ENCODE peak calls at places on chromosomes 13 and 19, in four cellular contexts. C is pancreas, X is HCT116, N is PC-3. G is an unnamed sample. For H3K4me1, the result is how much of the 10 kb centered on the place peaks cover.

GRCh38 chr19:34075661-34076091 is 96.6 kb upstream of the LSM14A start:
- DNase-seq in N (peak), X (no peak), C (no peak), G (no peak)

GRCh38 chr13:71861769-71862168 is 5.2 kb downstream of the DACH1 start:
- DNase-seq in C (no peak), N (no peak), X (no peak), G (no peak)

GRCh38 chr19:1453525-1454371 is 3.8 kb downstream of the APC2 start:
- DNase-seq in X (no peak), N (peak), C (peak), G (no peak)

GRCh38 chr19:18932216-18932841 is 8.7 kb downstream of the HOMER3 start:
- DNase-seq in N (peak), C (peak), X (peak), G (peak)

GRCh38 chr19:33293255-33294057 is 8.9 kb downstream of the CEBPA start:
- DNase-seq in C (no peak), X (no peak), N (peak), G (no peak)

GRCh38 chr19:46614114-46614701 is 10.7 kb downstream of the PTGIR start:
- DNase-seq in X (peak), C (peak), N (peak), G (peak)

GRCh38 chr13:89982406-89983085 is 1364.9 kb upstream of the MIR17HG start:
- DNase-seq in C (no peak), N (no peak), X (no peak), G (no peak)

GRCh38 chr13:44543424-44543823 is 32.7 kb downstream of the TSC22D1 start:
- DNase-seq in X (no peak), C (no peak), N (no peak), G (no peak)

GRCh38 chr19:4208385-4209094 is 20.8 kb upstream of the EBI3 start:
- DNase-seq in X (peak), N (peak), C (no peak), G (peak)

GRCh38 chr13:93226623-93227279 is at the start of gene GPC6:
- DNase-seq in N (peak), X (no peak), C (no peak), G (peak)

GRCh38 chr19:49809155-49809986 is 3.7 kb downstream of the FUZ start:
- DNase-seq in X (no peak), N (peak), C (peak), G (no peak)

GRCh38 chr13:50127726-50128291 is 112.6 kb downstream of the KCNRG start:
- DNase-seq in C (no peak), X (no peak), N (no peak), G (no peak)

GRCh38 chr19:17687141-17687856 is 855 bp downstream of the UNC13A start:
- DNase-seq in N (no peak), C (no peak), X (no peak), G (no peak)

GRCh38 chr19:9878511-9879196 is 43.5 kb downstream of the PIN1 start:
- DNase-seq in C (no peak), N (no peak), X (no peak), G (no peak)

GRCh38 chr19:12884202-12884601 is 2.8 kb downstream of the KLF1 start:
- DNase-seq in N (no peak), C (no peak), X (no peak), G (no peak)

GRCh38 chr19:51168571-51169282 is 26.6 kb downstream of the SIGLEC7 start:
- DNase-seq in N (no peak), C (no peak), X (no peak), G (no peak)

GRCh38 chr13:25899464-25899863 is 152.4 kb downstream of the SHISA2 start:
- DNase-seq in N (no peak), C (no peak), X (no peak), G (no peak)

GRCh38 chr19:1321539-1321938 is 35.9 kb downstream of the EFNA2 start:
- DNase-seq in N (no peak), X (no peak), C (no peak), G (no peak)

GRCh38 chr19:42285546-42285945 is 16.4 kb upstream of the PRR19 start:
- DNase-seq in C (no peak), N (no peak), X (no peak), G (no peak)
- H3K4me1 ChIP-seq in C (under half), N (under half), X (half or more), G (under half)

GRCh38 chr19:39190768-39191167 is 6.0 kb upstream of the NCCRP1 start:
- DNase-seq in C (no peak), X (no peak), N (no peak), G (no peak)

GRCh38 chr19:39186391-39186790 is 10.4 kb upstream of the NCCRP1 start:
- DNase-seq in C (no peak), N (no peak), X (no peak), G (no peak)

GRCh38 chr19:39192846-39193245 is 3.9 kb upstream of the NCCRP1 start:
- DNase-seq in C (no peak), N (no peak), X (no peak), G (no peak)

GRCh38 chr19:39187552-39187943 is 9.2 kb upstream of the NCCRP1 start:
- DNase-seq in X (no peak), C (no peak), N (no peak), G (no peak)

DNA sequence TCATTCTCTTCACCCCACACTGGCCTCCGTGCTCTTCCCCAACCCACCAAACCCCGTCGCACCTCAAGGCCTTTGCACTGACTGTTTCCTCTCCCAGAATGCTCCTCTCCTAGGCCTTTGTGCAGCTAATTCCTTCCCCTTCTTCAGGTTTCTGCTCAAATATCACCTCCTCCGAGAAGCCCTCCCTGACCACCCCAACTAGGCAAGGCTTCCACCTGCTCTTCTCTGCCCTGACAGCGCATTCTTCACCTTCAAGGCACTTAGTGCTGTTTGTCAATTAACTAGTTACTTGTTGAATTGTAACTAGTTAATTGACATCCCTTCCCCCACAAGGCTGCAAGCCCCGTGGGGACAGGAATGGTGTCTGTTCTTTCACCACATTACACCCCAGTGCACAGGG is 7.8 kb upstream of the NCCRP1 start:
- DNase-seq in X (no peak), C (no peak), N (no peak), G (no peak)
- H3K4me1 ChIP-seq in X (under half), C (under half), N (under half), G (under half)

GRCh38 chr19:14116918-14117578 is 514 bp downstream of the PRKACA start:
- DNase-seq in C (peak), X (no peak), N (no peak), G (no peak)
- H3K4me1 ChIP-seq in C (under half), X (under half), N (under half), G (under half)

DNA sequence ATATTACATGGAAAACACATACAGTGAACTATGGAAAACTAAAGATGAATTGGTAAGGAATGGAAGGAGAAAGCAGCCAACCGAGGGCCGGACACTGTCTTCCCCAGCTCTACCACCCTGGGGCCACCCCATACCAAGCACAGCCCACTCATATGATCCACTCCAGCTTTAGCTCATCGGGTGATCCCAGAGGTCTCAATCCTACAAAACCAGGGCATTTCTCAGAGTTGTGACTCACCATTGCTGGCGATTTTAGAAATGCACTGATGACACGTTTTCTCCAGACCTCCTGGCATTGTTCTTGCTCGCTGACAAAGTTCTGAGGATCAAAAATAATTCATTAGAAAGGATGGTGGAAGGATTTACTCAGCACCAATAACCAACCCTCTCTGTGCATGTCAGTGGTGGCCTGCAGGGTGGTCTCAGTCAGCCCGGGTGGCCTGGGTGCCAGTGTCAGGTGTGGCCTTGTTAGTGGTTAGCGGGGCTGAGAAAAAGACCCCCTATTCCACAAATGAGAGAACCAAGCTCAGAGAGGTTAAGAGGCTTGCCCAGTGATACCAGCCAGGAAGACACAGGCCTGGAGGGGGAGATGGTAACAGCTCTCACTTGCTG is 6.6 kb downstream of the TMEM272 start:
- DNase-seq in N (peak), C (no peak), X (no peak), G (no peak)
- H3K4me1 ChIP-seq in N (under half), C (under half), X (under half), G (under half)

GRCh38 chr13:112959701-112960542 is 9.1 kb upstream of the MCF2L start:
- DNase-seq in C (no peak), X (no peak), N (no peak), G (no peak)
- H3K4me1 ChIP-seq in C (under half), X (under half), N (under half), G (under half)

GRCh38 chr19:15587663-15588062 is 27.4 kb upstream of the CYP4F8 start:
- DNase-seq in X (no peak), C (peak), N (no peak), G (no peak)
- H3K4me1 ChIP-seq in X (under half), C (under half), N (under half), G (under half)

G was measured in NT2/D1.